ENCODE peak calls at places on chromosomes 16 and 17, in four cellular contexts. F is NCI-H1048; T is amygdala; H is effector memory CD4-positive, alpha-beta T cell. G is an unnamed sample.

GRCh38 chr16:17633146-17633966 is 162.6 kb upstream of the XYLT1 start:
- DNase-seq in F (no peak), T (no peak), H (no peak), G (no peak)

GRCh38 chr17:45951941-45952340 is 47.1 kb upstream of the STH start:
- DNase-seq in F (no peak), T (no peak), H (no peak), G (no peak)

GRCh38 chr16:90032664-90033346 is 13.5 kb upstream of the DBNDD1 start:
- DNase-seq in F (no peak), T (no peak), H (no peak), G (no peak)

GRCh38 chr17:36933174-36934143 is 3.8 kb upstream of the LHX1 start:
- DNase-seq in F (no peak), T (no peak), H (no peak), G (no peak)

GRCh38 chr17:57484081-57484666 is 227.9 kb downstream of the MSI2 start:
- DNase-seq in F (no peak), T (no peak), H (no peak), G (no peak)

GRCh38 chr17:57454729-57455062 is 198.4 kb downstream of the MSI2 start:
- DNase-seq in F (no peak), T (no peak), H (no peak), G (no peak)

GRCh38 chr17:35099929-35100328 is 19.7 kb downstream of the RAD51D start:
- DNase-seq in F (no peak), T (no peak), H (no peak), G (no peak)

GRCh38 chr16:11114366-11115164 is 141.4 kb downstream of the SOCS1 start:
- DNase-seq in F (no peak), T (no peak), H (no peak), G (no peak)

GRCh38 chr17:15479697-15480096 is 12.3 kb upstream of the CDRT4 start:
- DNase-seq in F (no peak), T (no peak), H (no peak), G (no peak)

GRCh38 chr16:88560722-88561484 is 9.3 kb upstream of the ZC3H18 start:
- DNase-seq in F (no peak), T (no peak), H (no peak), G (no peak)

GRCh38 chr17:60065136-60065535 is 13.6 kb downstream of the HEATR6 start:
- DNase-seq in F (no peak), T (no peak), H (no peak), G (no peak)

GRCh38 chr16:21663889-21664647 is at the start of gene OTOA:
- DNase-seq in F (no peak), T (no peak), H (no peak), G (no peak)

GRCh38 chr16:31484491-31485171 is 1.7 kb downstream of the SLC5A2 start:
- DNase-seq in F (no peak), T (no peak), H (no peak), G (no peak)

GRCh38 chr17:33686171-33686570 is 393.1 kb upstream of the ASIC2 start:
- DNase-seq in F (no peak), T (no peak), H (no peak), G (no peak)

GRCh38 chr17:79047923-79048825 is 24.2 kb downstream of the C1QTNF1 start:
- DNase-seq in F (no peak), T (no peak), H (no peak), G (no peak)